ENCODE peak calls at places on chromosome X, in five cellular contexts. B is activated gamma-delta T cell treated with anti-CD3 and anti-CD28 coated beads, Interleukin-2, amount 50 U/mL, for 16 hours; I is lung; V is AG08395; W is pons. U is an unnamed sample.

GRCh38 chrX:23511783-23512182 is 155.5 kb upstream of the PRDX4 start:
- DNase-seq in B (no peak), I (no peak), V (no peak), W (no peak), U (no peak)

GRCh38 chrX:123217077-123217476 is 33.0 kb downstream of the GRIA3 start:
- DNase-seq in B (no peak), I (no peak), V (peak), W (peak), U (peak)

GRCh38 chrX:40164751-40165150 is 67.0 kb upstream of the BCOR start:
- DNase-seq in B (no peak), I (no peak), V (no peak), W (no peak), U (no peak)

GRCh38 chrX:123175366-123176122 is 8.5 kb upstream of the GRIA3 start:
- DNase-seq in B (no peak), I (no peak), V (no peak), W (no peak), U (no peak)

GRCh38 chrX:153578200-153578835 is 20.6 kb downstream of the CCNQ start:
- DNase-seq in B (no peak), I (no peak), V (no peak), W (no peak), U (no peak)

GRCh38 chrX:1002611-1003010 is 209.8 kb downstream of the CRLF2 start:
- DNase-seq in B (no peak), I (no peak), V (no peak), W (no peak), U (no peak)

GRCh38 chrX:79287724-79288123 is 79.4 kb downstream of the ITM2A start:
- DNase-seq in B (no peak), I (no peak), V (no peak), W (no peak), U (no peak)

GRCh38 chrX:27882695-27883094 is 74.9 kb downstream of the MAGEB10 start:
- DNase-seq in B (no peak), I (no peak), V (no peak), W (no peak), U (no peak)

GRCh38 chrX:49884290-49884862 is 5.1 kb downstream of the USP27X start:
- DNase-seq in B (peak), I (peak), V (peak), W (peak), U (peak)

GRCh38 chrX:147635186-147635585 is 276.5 kb upstream of the FMR1 start:
- DNase-seq in B (no peak), I (no peak), V (no peak), W (no peak), U (no peak)

GRCh38 chrX:74246524-74246923 is 57.5 kb upstream of the ZCCHC13 start:
- DNase-seq in B (no peak), I (no peak), V (no peak), W (no peak), U (no peak)

GRCh38 chrX:71935542-71935941 is 24.9 kb downstream of the NHSL2 start:
- DNase-seq in B (no peak), I (no peak), V (no peak), W (peak), U (no peak)

GRCh38 chrX:86379209-86379608 is 231.0 kb downstream of the DACH2 start:
- DNase-seq in B (no peak), I (no peak), V (no peak), W (no peak), U (no peak)

GRCh38 chrX:41238543-41238942 is 95.4 kb upstream of the DDX3X start:
- DNase-seq in B (no peak), I (no peak), V (peak), W (peak), U (peak)

GRCh38 chrX:39065051-39065871 is 264.0 kb downstream of the MID1IP1 start:
- DNase-seq in B (no peak), I (no peak), V (no peak), W (peak), U (no peak)